ENCODE peak calls at places on chromosomes 11 and 22, in eight cellular contexts. One of them, this sample, is unnamed.

GRCh38 chr11:134418119-134418840 is 6.2 kb upstream of the B3GAT1 start:
- DNase-seq in GDM1: no peak
- DNase-seq in HTR-8/SVneo: no peak
- DNase-seq in left colon: peak
- DNase-seq in AG09309: no peak
- DNase-seq in stimulated activated CD4-positive, alpha-beta T cell treated with anti-CD3 and anti-CD28 coated beads, Interleukin-1b, Interleukin-23, amount 100 ng/mL, for 1 hour: no peak
- DNase-seq in fibroblast of lung: no peak
- DNase-seq in natural killer cell treated with Interleukin-12 subunit alpha and Interleukin-12 subunit beta and Interleukin-15 and Interleukin-18, amount 100 ng/mL, for 72 hours: no peak
- DNase-seq in this sample: no peak

GRCh38 chr22:42425989-42426355 is 6.2 kb downstream of the NFAM1 start:
- DNase-seq in GDM1: no peak
- DNase-seq in HTR-8/SVneo: no peak
- DNase-seq in left colon: no peak
- DNase-seq in AG09309: no peak
- DNase-seq in stimulated activated CD4-positive, alpha-beta T cell treated with anti-CD3 and anti-CD28 coated beads, Interleukin-1b, Interleukin-23, amount 100 ng/mL, for 1 hour: no peak
- DNase-seq in fibroblast of lung: no peak
- DNase-seq in natural killer cell treated with Interleukin-12 subunit alpha and Interleukin-12 subunit beta and Interleukin-15 and Interleukin-18, amount 100 ng/mL, for 72 hours: no peak
- DNase-seq in this sample: no peak

GRCh38 chr11:100914415-100914814 is 215.2 kb downstream of the PGR start:
- DNase-seq in GDM1: no peak
- DNase-seq in HTR-8/SVneo: no peak
- DNase-seq in left colon: no peak
- DNase-seq in AG09309: no peak
- DNase-seq in stimulated activated CD4-positive, alpha-beta T cell treated with anti-CD3 and anti-CD28 coated beads, Interleukin-1b, Interleukin-23, amount 100 ng/mL, for 1 hour: no peak
- DNase-seq in fibroblast of lung: no peak
- DNase-seq in natural killer cell treated with Interleukin-12 subunit alpha and Interleukin-12 subunit beta and Interleukin-15 and Interleukin-18, amount 100 ng/mL, for 72 hours: no peak
- DNase-seq in this sample: no peak

GRCh38 chr11:33532720-33533119 is 167.9 kb downstream of the C11orf91 start:
- DNase-seq in GDM1: no peak
- DNase-seq in HTR-8/SVneo: no peak
- DNase-seq in left colon: no peak
- DNase-seq in AG09309: no peak
- DNase-seq in stimulated activated CD4-positive, alpha-beta T cell treated with anti-CD3 and anti-CD28 coated beads, Interleukin-1b, Interleukin-23, amount 100 ng/mL, for 1 hour: no peak
- DNase-seq in fibroblast of lung: no peak
- DNase-seq in natural killer cell treated with Interleukin-12 subunit alpha and Interleukin-12 subunit beta and Interleukin-15 and Interleukin-18, amount 100 ng/mL, for 72 hours: no peak
- DNase-seq in this sample: no peak

GRCh38 chr11:9858822-9859221 is 194.9 kb downstream of the SWAP70 start:
- DNase-seq in GDM1: peak
- DNase-seq in HTR-8/SVneo: no peak
- DNase-seq in left colon: no peak
- DNase-seq in AG09309: no peak
- DNase-seq in stimulated activated CD4-positive, alpha-beta T cell treated with anti-CD3 and anti-CD28 coated beads, Interleukin-1b, Interleukin-23, amount 100 ng/mL, for 1 hour: no peak
- DNase-seq in fibroblast of lung: peak
- DNase-seq in natural killer cell treated with Interleukin-12 subunit alpha and Interleukin-12 subunit beta and Interleukin-15 and Interleukin-18, amount 100 ng/mL, for 72 hours: no peak
- DNase-seq in this sample: peak

GRCh38 chr11:88384004-88384677 is 46.6 kb upstream of the CTSC start:
- DNase-seq in GDM1: no peak
- DNase-seq in HTR-8/SVneo: no peak
- DNase-seq in left colon: no peak
- DNase-seq in AG09309: no peak
- DNase-seq in stimulated activated CD4-positive, alpha-beta T cell treated with anti-CD3 and anti-CD28 coated beads, Interleukin-1b, Interleukin-23, amount 100 ng/mL, for 1 hour: no peak
- DNase-seq in fibroblast of lung: peak
- DNase-seq in natural killer cell treated with Interleukin-12 subunit alpha and Interleukin-12 subunit beta and Interleukin-15 and Interleukin-18, amount 100 ng/mL, for 72 hours: no peak
- DNase-seq in this sample: no peak

GRCh38 chr11:121479355-121479754 is 26.6 kb upstream of the SORL1-AS1 start:
- DNase-seq in GDM1: no peak
- DNase-seq in HTR-8/SVneo: no peak
- DNase-seq in left colon: no peak
- DNase-seq in AG09309: no peak
- DNase-seq in stimulated activated CD4-positive, alpha-beta T cell treated with anti-CD3 and anti-CD28 coated beads, Interleukin-1b, Interleukin-23, amount 100 ng/mL, for 1 hour: no peak
- DNase-seq in fibroblast of lung: no peak
- DNase-seq in natural killer cell treated with Interleukin-12 subunit alpha and Interleukin-12 subunit beta and Interleukin-15 and Interleukin-18, amount 100 ng/mL, for 72 hours: no peak
- DNase-seq in this sample: no peak

GRCh38 chr11:61273151-61274078 is 21.7 kb downstream of the VWCE start:
- DNase-seq in GDM1: no peak
- DNase-seq in HTR-8/SVneo: no peak
- DNase-seq in left colon: peak
- DNase-seq in AG09309: no peak
- DNase-seq in stimulated activated CD4-positive, alpha-beta T cell treated with anti-CD3 and anti-CD28 coated beads, Interleukin-1b, Interleukin-23, amount 100 ng/mL, for 1 hour: no peak
- DNase-seq in fibroblast of lung: no peak
- DNase-seq in natural killer cell treated with Interleukin-12 subunit alpha and Interleukin-12 subunit beta and Interleukin-15 and Interleukin-18, amount 100 ng/mL, for 72 hours: no peak
- DNase-seq in this sample: no peak

GRCh38 chr22:19789828-19790227 is 29.2 kb downstream of the TBX1 start:
- DNase-seq in GDM1: no peak
- DNase-seq in HTR-8/SVneo: no peak
- DNase-seq in left colon: no peak
- DNase-seq in AG09309: no peak
- DNase-seq in stimulated activated CD4-positive, alpha-beta T cell treated with anti-CD3 and anti-CD28 coated beads, Interleukin-1b, Interleukin-23, amount 100 ng/mL, for 1 hour: no peak
- DNase-seq in fibroblast of lung: no peak
- DNase-seq in natural killer cell treated with Interleukin-12 subunit alpha and Interleukin-12 subunit beta and Interleukin-15 and Interleukin-18, amount 100 ng/mL, for 72 hours: no peak
- DNase-seq in this sample: no peak

GRCh38 chr11:43327987-43328386 is 16.2 kb downstream of the API5 start:
- DNase-seq in GDM1: no peak
- DNase-seq in HTR-8/SVneo: peak
- DNase-seq in left colon: no peak
- DNase-seq in AG09309: peak
- DNase-seq in stimulated activated CD4-positive, alpha-beta T cell treated with anti-CD3 and anti-CD28 coated beads, Interleukin-1b, Interleukin-23, amount 100 ng/mL, for 1 hour: no peak
- DNase-seq in fibroblast of lung: peak
- DNase-seq in natural killer cell treated with Interleukin-12 subunit alpha and Interleukin-12 subunit beta and Interleukin-15 and Interleukin-18, amount 100 ng/mL, for 72 hours: no peak
- DNase-seq in this sample: peak

GRCh38 chr11:125285844-125286243 is 121.3 kb downstream of the PKNOX2 start:
- DNase-seq in GDM1: no peak
- DNase-seq in HTR-8/SVneo: no peak
- DNase-seq in left colon: no peak
- DNase-seq in AG09309: no peak
- DNase-seq in stimulated activated CD4-positive, alpha-beta T cell treated with anti-CD3 and anti-CD28 coated beads, Interleukin-1b, Interleukin-23, amount 100 ng/mL, for 1 hour: no peak
- DNase-seq in fibroblast of lung: no peak
- DNase-seq in natural killer cell treated with Interleukin-12 subunit alpha and Interleukin-12 subunit beta and Interleukin-15 and Interleukin-18, amount 100 ng/mL, for 72 hours: no peak
- DNase-seq in this sample: no peak

GRCh38 chr11:45092901-45093760 is 53.3 kb upstream of the PRDM11 start:
- DNase-seq in GDM1: peak
- DNase-seq in HTR-8/SVneo: no peak
- DNase-seq in left colon: no peak
- DNase-seq in AG09309: peak
- DNase-seq in stimulated activated CD4-positive, alpha-beta T cell treated with anti-CD3 and anti-CD28 coated beads, Interleukin-1b, Interleukin-23, amount 100 ng/mL, for 1 hour: no peak
- DNase-seq in fibroblast of lung: peak
- DNase-seq in natural killer cell treated with Interleukin-12 subunit alpha and Interleukin-12 subunit beta and Interleukin-15 and Interleukin-18, amount 100 ng/mL, for 72 hours: peak
- DNase-seq in this sample: no peak

GRCh38 chr11:79062814-79063762 is 377.7 kb downstream of the TENM4 start:
- DNase-seq in GDM1: no peak
- DNase-seq in HTR-8/SVneo: peak
- DNase-seq in left colon: no peak
- DNase-seq in AG09309: no peak
- DNase-seq in stimulated activated CD4-positive, alpha-beta T cell treated with anti-CD3 and anti-CD28 coated beads, Interleukin-1b, Interleukin-23, amount 100 ng/mL, for 1 hour: no peak
- DNase-seq in fibroblast of lung: no peak
- DNase-seq in natural killer cell treated with Interleukin-12 subunit alpha and Interleukin-12 subunit beta and Interleukin-15 and Interleukin-18, amount 100 ng/mL, for 72 hours: no peak
- DNase-seq in this sample: peak

GRCh38 chr11:69361466-69361865 is 67.5 kb downstream of the MYEOV start:
- DNase-seq in GDM1: no peak
- DNase-seq in HTR-8/SVneo: no peak
- DNase-seq in left colon: no peak
- DNase-seq in AG09309: no peak
- DNase-seq in stimulated activated CD4-positive, alpha-beta T cell treated with anti-CD3 and anti-CD28 coated beads, Interleukin-1b, Interleukin-23, amount 100 ng/mL, for 1 hour: no peak
- DNase-seq in fibroblast of lung: no peak
- DNase-seq in natural killer cell treated with Interleukin-12 subunit alpha and Interleukin-12 subunit beta and Interleukin-15 and Interleukin-18, amount 100 ng/mL, for 72 hours: no peak
- DNase-seq in this sample: no peak

GRCh38 chr22:44151661-44152060 is 29.1 kb upstream of the PARVG start:
- DNase-seq in GDM1: no peak
- DNase-seq in HTR-8/SVneo: peak
- DNase-seq in left colon: no peak
- DNase-seq in AG09309: no peak
- DNase-seq in stimulated activated CD4-positive, alpha-beta T cell treated with anti-CD3 and anti-CD28 coated beads, Interleukin-1b, Interleukin-23, amount 100 ng/mL, for 1 hour: no peak
- DNase-seq in fibroblast of lung: peak
- DNase-seq in natural killer cell treated with Interleukin-12 subunit alpha and Interleukin-12 subunit beta and Interleukin-15 and Interleukin-18, amount 100 ng/mL, for 72 hours: no peak
- DNase-seq in this sample: peak

GRCh38 chr11:76617553-76618265 is 52.8 kb downstream of the LRRC32 start:
- DNase-seq in GDM1: no peak
- DNase-seq in HTR-8/SVneo: no peak
- DNase-seq in left colon: no peak
- DNase-seq in AG09309: no peak
- DNase-seq in stimulated activated CD4-positive, alpha-beta T cell treated with anti-CD3 and anti-CD28 coated beads, Interleukin-1b, Interleukin-23, amount 100 ng/mL, for 1 hour: no peak
- DNase-seq in fibroblast of lung: peak
- DNase-seq in natural killer cell treated with Interleukin-12 subunit alpha and Interleukin-12 subunit beta and Interleukin-15 and Interleukin-18, amount 100 ng/mL, for 72 hours: no peak
- DNase-seq in this sample: no peak

GRCh38 chr11:17633279-17633986 is 85.9 kb upstream of the MYOD1 start:
- DNase-seq in GDM1: no peak
- DNase-seq in HTR-8/SVneo: no peak
- DNase-seq in left colon: no peak
- DNase-seq in AG09309: no peak
- DNase-seq in stimulated activated CD4-positive, alpha-beta T cell treated with anti-CD3 and anti-CD28 coated beads, Interleukin-1b, Interleukin-23, amount 100 ng/mL, for 1 hour: no peak
- DNase-seq in fibroblast of lung: no peak
- DNase-seq in natural killer cell treated with Interleukin-12 subunit alpha and Interleukin-12 subunit beta and Interleukin-15 and Interleukin-18, amount 100 ng/mL, for 72 hours: no peak
- DNase-seq in this sample: no peak

GRCh38 chr11:86062719-86063118 is 6.2 kb downstream of the PICALM start:
- DNase-seq in GDM1: no peak
- DNase-seq in HTR-8/SVneo: no peak
- DNase-seq in left colon: no peak
- DNase-seq in AG09309: no peak
- DNase-seq in stimulated activated CD4-positive, alpha-beta T cell treated with anti-CD3 and anti-CD28 coated beads, Interleukin-1b, Interleukin-23, amount 100 ng/mL, for 1 hour: no peak
- DNase-seq in fibroblast of lung: peak
- DNase-seq in natural killer cell treated with Interleukin-12 subunit alpha and Interleukin-12 subunit beta and Interleukin-15 and Interleukin-18, amount 100 ng/mL, for 72 hours: no peak
- DNase-seq in this sample: peak

GRCh38 chr11:25593221-25593620 is 738.7 kb upstream of the ANO3 start:
- DNase-seq in GDM1: no peak
- DNase-seq in HTR-8/SVneo: no peak
- DNase-seq in left colon: no peak
- DNase-seq in AG09309: no peak
- DNase-seq in stimulated activated CD4-positive, alpha-beta T cell treated with anti-CD3 and anti-CD28 coated beads, Interleukin-1b, Interleukin-23, amount 100 ng/mL, for 1 hour: no peak
- DNase-seq in fibroblast of lung: no peak
- DNase-seq in natural killer cell treated with Interleukin-12 subunit alpha and Interleukin-12 subunit beta and Interleukin-15 and Interleukin-18, amount 100 ng/mL, for 72 hours: no peak
- DNase-seq in this sample: no peak